ENCODE peak calls at places on chromosomes 13 and 19, in ten cellular contexts. K, L, J, A, C, F, X, I, S and V are unnamed samples.
A peak's percentile ranks its signal among the peaks of the same experiment; 100 is the strongest.

GRCh38 chr13:39417643-39418042 is 185.3 kb downstream of the LHFPL6 start:
- DNase-seq in L (peak; percentile 47), I (peak; percentile 51), K (no peak), F (no peak), X (peak; percentile 96), J (no peak), A (peak; percentile 80), C (peak; percentile 74), S (peak; percentile 71), V (no peak)

GRCh38 chr19:35755160-35755549 is 1.7 kb downstream of the HSPB6 start:
- DNase-seq in K (no peak), I (no peak), J (no peak), S (no peak), X (no peak), F (no peak), C (no peak), A (no peak), L (no peak), V (no peak)

GRCh38 chr19:48186541-48186991 is 16.1 kb downstream of the ZSWIM9 start:
- DNase-seq in S (no peak), F (no peak), X (no peak), C (no peak), K (no peak), A (no peak), I (no peak), L (no peak), J (no peak), V (no peak)

GRCh38 chr19:18777725-18778389 is 13.2 kb downstream of the COMP start:
- DNase-seq in C (no peak), F (peak; percentile 79), L (no peak), K (no peak), I (no peak), S (no peak), J (no peak), X (no peak), A (no peak), V (no peak)

GRCh38 chr19:17843428-17843827 is 4.4 kb downstream of the JAK3 start:
- DNase-seq in X (no peak), S (no peak), I (no peak), L (no peak), J (no peak), K (no peak), A (no peak), C (no peak), F (no peak), V (no peak)

GRCh38 chr19:48152552-48152951 is 17.6 kb downstream of the LIG1 start:
- DNase-seq in F (peak; percentile 45), L (no peak), K (peak; percentile 45), I (peak; percentile 97), S (peak; percentile 68), A (peak; percentile 13), X (peak; percentile 57), J (peak; percentile 59), C (peak; percentile 98), V (peak; percentile 59)

GRCh38 chr13:109110159-109110558 is 480.7 kb downstream of the MYO16 start:
- DNase-seq in A (no peak), K (no peak), F (no peak), C (no peak), J (no peak), S (no peak), L (no peak), X (no peak), I (no peak), V (no peak)

GRCh38 chr19:49843265-49843664 is 7.7 kb upstream of the PTOV1 start:
- DNase-seq in K (no peak), A (no peak), X (no peak), I (no peak), F (no peak), S (no peak), L (no peak), C (no peak), J (no peak), V (no peak)

GRCh38 chr13:109785892-109786450 is 412 bp downstream of the IRS2 start:
- DNase-seq in J (no peak), I (no peak), C (no peak), A (no peak), K (peak; percentile 46), L (no peak), F (peak; percentile 88), X (peak; percentile 14), S (peak; percentile 43), V (no peak)

GRCh38 chr19:1408300-1409203 is 1.2 kb downstream of the DAZAP1 start:
- DNase-seq in X (peak; percentile 67), F (peak; percentile 89), L (no peak), A (peak; percentile 36), S (peak; percentile 62), I (peak; percentile 52), J (peak; percentile 51), K (peak; percentile 63), C (peak; percentile 73), V (peak; percentile 47)

GRCh38 chr13:33799950-33800592 is 17.9 kb upstream of the RFC3 start:
- DNase-seq in F (no peak), K (no peak), J (no peak), S (peak; percentile 73), L (no peak), C (peak; percentile 67), I (peak; percentile 54), X (peak; percentile 26), A (peak; percentile 35), V (no peak)

GRCh38 chr13:33794576-33794975 is 23.4 kb upstream of the RFC3 start:
- DNase-seq in K (no peak), C (peak; percentile 11), I (no peak), F (no peak), J (no peak), A (peak; percentile 4), L (no peak), S (no peak), X (no peak), V (no peak)

GRCh38 chr13:33796095-33796494 is 21.9 kb upstream of the RFC3 start:
- DNase-seq in A (no peak), C (no peak), S (no peak), X (no peak), F (no peak), I (no peak), J (no peak), L (no peak), K (no peak), V (no peak)

GRCh38 chr13:33798023-33798422 is 19.9 kb upstream of the RFC3 start:
- DNase-seq in K (no peak), L (no peak), J (no peak), F (no peak), C (no peak), A (no peak), X (no peak), S (no peak), I (no peak), V (no peak)

GRCh38 chr13:33797622-33798021 is 20.3 kb upstream of the RFC3 start:
- DNase-seq in I (no peak), F (no peak), K (no peak), L (no peak), S (peak; percentile 21), C (no peak), A (peak; percentile 36), X (no peak), J (no peak), V (no peak)
- H3K27ac ChIP-seq in I (no peak overlapping the region), F (no peak overlapping the region), K (peak overlapping the region; percentile 51), L (no peak overlapping the region), S (no peak overlapping the region), C (no peak overlapping the region), A (no peak overlapping the region), X (no peak overlapping the region), J (peak overlapping the region; percentile 58), V (no peak overlapping the region)

DNA sequence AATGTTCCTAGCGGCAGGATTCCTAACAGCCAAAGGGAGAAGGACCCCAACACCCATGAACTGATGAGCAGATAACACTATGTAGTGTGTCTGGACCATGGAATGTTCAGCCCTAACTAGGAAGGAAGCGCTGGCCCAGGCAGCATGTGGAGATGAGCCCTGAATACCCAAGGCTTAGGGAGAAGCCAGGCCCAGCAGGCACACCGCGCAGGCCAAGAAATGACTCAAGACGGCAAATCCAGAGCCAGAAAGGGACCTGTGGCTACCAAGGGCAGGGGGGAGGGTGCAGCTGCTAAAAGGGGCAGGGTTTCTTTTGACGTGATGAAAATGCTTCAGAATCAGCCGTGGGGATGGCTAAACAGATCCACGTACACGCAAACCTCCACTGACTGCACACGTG is 20.7 kb upstream of the TINCR start:
- DNase-seq in L (no peak), S (no peak), C (no peak), I (peak; percentile 55), J (no peak), A (peak; percentile 60), K (no peak), X (no peak), F (no peak), V (no peak)
- H3K36me3 ChIP-seq in L (peaks cover 45% of the 10 kb centered on the region), S (peaks cover 49% of the 10 kb centered on the region), C (peaks cover 18% of the 10 kb centered on the region), I (peaks cover 70% of the 10 kb centered on the region), J (peaks cover 91% of the 10 kb centered on the region), A (peaks cover 24% of the 10 kb centered on the region), K (peaks cover 7% of the 10 kb centered on the region), X (peaks cover 14% of the 10 kb centered on the region), F (peaks cover 86% of the 10 kb centered on the region), V (peaks cover 47% of the 10 kb centered on the region)

DNA sequence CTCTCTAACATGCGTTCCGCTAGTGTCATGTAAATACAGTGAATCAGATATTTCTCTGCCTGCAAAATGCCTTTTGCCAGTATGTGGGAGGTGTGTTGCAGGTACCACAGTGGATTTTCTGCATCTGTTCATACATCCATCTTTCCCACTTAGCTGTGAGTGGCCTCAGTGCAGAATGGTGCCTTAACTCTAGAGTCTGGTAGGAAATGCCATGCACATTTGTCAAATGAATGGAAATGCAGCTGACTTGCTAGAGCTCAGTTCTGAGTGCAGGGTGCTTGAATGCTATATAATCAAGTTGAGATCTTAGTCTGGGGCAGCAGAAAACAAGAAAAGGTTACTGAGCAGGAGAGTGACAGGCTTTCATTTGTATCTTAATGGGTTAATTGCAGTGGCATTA is 68.2 kb downstream of the LRCH1 start:
- DNase-seq in I (no peak), L (no peak), K (no peak), A (no peak), S (no peak), F (no peak), J (no peak), C (peak; percentile 23), X (no peak), V (no peak)
- H3K4me1 ChIP-seq in I (peaks cover 68% of the 10 kb centered on the region), L (peaks cover 19% of the 10 kb centered on the region), K (peaks cover 15% of the 10 kb centered on the region), A (peaks cover 8% of the 10 kb centered on the region), S (peaks cover 26% of the 10 kb centered on the region), F (peaks cover 13% of the 10 kb centered on the region), J (peaks cover 90% of the 10 kb centered on the region), C (peaks cover 9% of the 10 kb centered on the region), X (peaks cover 5% of the 10 kb centered on the region), V (peaks cover 18% of the 10 kb centered on the region)

DNA sequence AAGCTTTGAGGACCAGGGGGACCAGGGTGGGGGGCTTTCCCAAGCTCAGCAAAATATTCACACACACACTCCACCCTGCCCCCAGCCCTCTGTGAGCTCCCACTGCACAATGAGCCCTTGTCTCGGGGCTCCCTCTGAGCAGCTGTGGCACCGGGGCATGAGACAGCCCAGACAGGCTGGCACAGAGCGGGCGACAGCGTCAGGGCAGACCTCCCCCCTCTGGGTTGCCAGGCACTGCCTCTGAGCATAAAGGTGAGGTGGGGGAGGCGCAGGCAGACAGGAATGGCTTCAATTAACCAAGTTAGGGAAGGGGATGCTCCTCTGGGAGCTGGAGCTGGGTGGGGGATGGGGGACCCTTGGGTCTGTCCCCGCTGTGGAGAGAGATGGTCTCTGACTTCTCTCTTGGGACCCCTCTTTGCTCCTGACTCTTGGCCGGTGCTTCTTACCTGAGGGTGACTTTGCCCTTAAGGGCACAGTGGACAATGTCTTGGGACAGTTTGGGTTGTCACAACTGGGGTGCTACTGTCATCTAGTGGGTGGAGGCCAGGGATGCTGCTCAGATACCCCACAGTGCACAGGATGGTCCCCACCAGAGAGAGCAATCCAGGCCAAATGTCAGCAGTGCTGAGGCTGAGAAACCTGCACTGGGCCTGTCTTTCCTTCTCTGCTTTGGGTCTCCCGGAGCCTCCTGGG is 30.3 kb downstream of the LYL1 start:
- DNase-seq in S (no peak), C (no peak), K (no peak), I (no peak), A (no peak), J (no peak), F (no peak), L (no peak), X (no peak), V (no peak)
- H3K27ac ChIP-seq in S (no peak overlapping the region), C (no peak overlapping the region), K (peak overlapping the region; percentile 90), I (no peak overlapping the region), A (no peak overlapping the region), J (peak overlapping the region; percentile 24), F (no peak overlapping the region), L (no peak overlapping the region), X (no peak overlapping the region), V (no peak overlapping the region)